ENCODE peak calls at places on chromosomes 1 and 21, in five cellular contexts. One of them, this sample, is unnamed.

GRCh38 chr1:12339410-12339809 is 109.6 kb downstream of the VPS13D start:
- DNase-seq in effector CD4-positive, alpha-beta T cell: no peak
- DNase-seq in left colon: no peak
- DNase-seq in transverse colon: no peak
- DNase-seq in ACHN: peak
- DNase-seq in this sample: no peak

GRCh38 chr1:156676820-156677615 is at the start of gene NES:
- DNase-seq in effector CD4-positive, alpha-beta T cell: no peak
- DNase-seq in left colon: no peak
- DNase-seq in transverse colon: peak
- DNase-seq in ACHN: peak
- DNase-seq in this sample: peak

GRCh38 chr1:115130786-115131185 is 41.5 kb upstream of the TSPAN2 start:
- DNase-seq in effector CD4-positive, alpha-beta T cell: no peak
- DNase-seq in left colon: no peak
- DNase-seq in transverse colon: no peak
- DNase-seq in ACHN: no peak
- DNase-seq in this sample: no peak

GRCh38 chr21:38267991-38268858 is 11.4 kb downstream of the KCNJ15 start:
- DNase-seq in effector CD4-positive, alpha-beta T cell: no peak
- DNase-seq in left colon: no peak
- DNase-seq in transverse colon: no peak
- DNase-seq in ACHN: no peak
- DNase-seq in this sample: no peak

GRCh38 chr1:151508721-151509292 is 2.4 kb upstream of the CGN start:
- DNase-seq in effector CD4-positive, alpha-beta T cell: no peak
- DNase-seq in left colon: peak
- DNase-seq in transverse colon: peak
- DNase-seq in ACHN: no peak
- DNase-seq in this sample: no peak

GRCh38 chr1:218426343-218426657 is 81.2 kb downstream of the TGFB2 start:
- DNase-seq in effector CD4-positive, alpha-beta T cell: no peak
- DNase-seq in left colon: no peak
- DNase-seq in transverse colon: no peak
- DNase-seq in ACHN: no peak
- DNase-seq in this sample: no peak

GRCh38 chr1:234925440-234926251 is 203.0 kb downstream of the TOMM20 start:
- DNase-seq in effector CD4-positive, alpha-beta T cell: no peak
- DNase-seq in left colon: no peak
- DNase-seq in transverse colon: no peak
- DNase-seq in ACHN: peak
- DNase-seq in this sample: no peak

GRCh38 chr1:23784846-23785245 is 6.1 kb upstream of the LYPLA2 start:
- DNase-seq in effector CD4-positive, alpha-beta T cell: no peak
- DNase-seq in left colon: no peak
- DNase-seq in transverse colon: no peak
- DNase-seq in ACHN: no peak
- DNase-seq in this sample: no peak

GRCh38 chr21:38802050-38803026 is 3.4 kb upstream of the ETS2 start:
- DNase-seq in effector CD4-positive, alpha-beta T cell: no peak
- DNase-seq in left colon: peak
- DNase-seq in transverse colon: peak
- DNase-seq in ACHN: no peak
- DNase-seq in this sample: no peak

GRCh38 chr21:29849735-29850176 is 90.0 kb downstream of the GRIK1 start:
- DNase-seq in effector CD4-positive, alpha-beta T cell: peak
- DNase-seq in left colon: no peak
- DNase-seq in transverse colon: peak
- DNase-seq in ACHN: peak
- DNase-seq in this sample: peak

GRCh38 chr1:22787636-22788035 is 77.0 kb downstream of the EPHB2 start:
- DNase-seq in effector CD4-positive, alpha-beta T cell: no peak
- DNase-seq in left colon: no peak
- DNase-seq in transverse colon: no peak
- DNase-seq in ACHN: no peak
- DNase-seq in this sample: no peak

GRCh38 chr1:37752583-37753471 is 12.1 kb downstream of the EPHA10 start:
- DNase-seq in effector CD4-positive, alpha-beta T cell: no peak
- DNase-seq in left colon: no peak
- DNase-seq in transverse colon: peak
- DNase-seq in ACHN: peak
- DNase-seq in this sample: peak

GRCh38 chr1:37574834-37575479 is 18.2 kb downstream of the DNALI1 start:
- DNase-seq in effector CD4-positive, alpha-beta T cell: no peak
- DNase-seq in left colon: no peak
- DNase-seq in transverse colon: no peak
- DNase-seq in ACHN: no peak
- DNase-seq in this sample: no peak

GRCh38 chr1:23403038-23403336 is 21.6 kb downstream of the TCEA3 start:
- DNase-seq in effector CD4-positive, alpha-beta T cell: no peak
- DNase-seq in left colon: no peak
- DNase-seq in transverse colon: no peak
- DNase-seq in ACHN: peak
- DNase-seq in this sample: no peak

GRCh38 chr1:198676253-198676652 is 37.4 kb downstream of the PTPRC start:
- DNase-seq in effector CD4-positive, alpha-beta T cell: no peak
- DNase-seq in left colon: no peak
- DNase-seq in transverse colon: no peak
- DNase-seq in ACHN: no peak
- DNase-seq in this sample: no peak